ENCODE peak calls at places on chromosomes 2 and 18, in eight cellular contexts. E is Jurkat, Clone E6-1; W is glomerular endothelial cell; Z is mucosa of descending colon; R is ELR; U is hypothalamus; D is LoVo; P is IMR-90. V is an unnamed sample.

GRCh38 chr2:208783184-208783583 is 376.6 kb downstream of the PTH2R start:
- DNase-seq in E (no peak), W (no peak), Z (no peak), R (no peak), U (no peak), D (no peak), P (no peak), V (no peak)

GRCh38 chr2:55161295-55162210 is 70.5 kb downstream of the CLHC1 start:
- DNase-seq in E (no peak), W (no peak), Z (no peak), R (no peak), U (peak; percentile 38), D (no peak), P (no peak), V (no peak)

GRCh38 chr2:9063023-9063606 is 59.6 kb upstream of the MBOAT2 start:
- DNase-seq in E (no peak), W (no peak), Z (no peak), R (no peak), U (no peak), D (no peak), P (no peak), V (no peak)

GRCh38 chr2:74778381-74779371 is 55.3 kb upstream of the HK2 start:
- DNase-seq in E (peak; percentile 70), W (no peak), Z (no peak), R (peak; percentile 5), U (no peak), D (no peak), P (peak; percentile 18), V (no peak)

GRCh38 chr18:63119647-63120046 is 199.9 kb downstream of the BCL2 start:
- DNase-seq in E (no peak), W (no peak), Z (no peak), R (peak; percentile 30), U (peak; percentile 55), D (peak; percentile 29), P (peak; percentile 8), V (peak; percentile 59)

GRCh38 chr2:33158482-33159003 is 211.8 kb downstream of the LTBP1 start:
- DNase-seq in E (no peak), W (no peak), Z (no peak), R (peak; percentile 91), U (no peak), D (no peak), P (peak; percentile 95), V (no peak)

GRCh38 chr2:98009887-98010760 is 14.4 kb upstream of the TMEM131 start:
- DNase-seq in E (no peak), W (no peak), Z (no peak), R (no peak), U (no peak), D (no peak), P (no peak), V (no peak)

GRCh38 chr2:105134076-105134475 is 96.2 kb downstream of the MRPS9 start:
- DNase-seq in E (no peak), W (no peak), Z (no peak), R (no peak), U (no peak), D (no peak), P (peak; percentile 4), V (no peak)

GRCh38 chr18:55588001-55588875 is at the start of gene TCF4:
- DNase-seq in E (peak; percentile 22), W (no peak), Z (peak; percentile 60), R (peak; percentile 71), U (peak; percentile 36), D (no peak), P (peak; percentile 52), V (peak; percentile 68)

GRCh38 chr2:20617081-20617575 is 33.8 kb downstream of the HS1BP3 start:
- DNase-seq in E (no peak), W (no peak), Z (peak; percentile 66), R (no peak), U (no peak), D (no peak), P (no peak), V (peak; percentile 42)

GRCh38 chr2:24874025-24874424 is 46.0 kb downstream of the ADCY3 start:
- DNase-seq in E (no peak), W (no peak), Z (no peak), R (no peak), U (no peak), D (no peak), P (no peak), V (no peak)

GRCh38 chr18:42163316-42163715 is 208.3 kb downstream of the PIK3C3 start:
- DNase-seq in E (no peak), W (no peak), Z (no peak), R (no peak), U (no peak), D (no peak), P (no peak), V (no peak)

GRCh38 chr2:232884001-232884421 is 13.9 kb downstream of the SNORC start:
- DNase-seq in E (no peak), W (no peak), Z (no peak), R (no peak), U (no peak), D (no peak), P (no peak), V (no peak)